ENCODE peak calls at places on chromosomes 2 and 18, in six cellular contexts. A, K, Y, N, T and W are unnamed samples.

GRCh38 chr2:152367547-152368250 is 32.7 kb downstream of the FMNL2 start:
- DNase-seq in A (no peak), K (no peak), Y (no peak), N (no peak), T (no peak), W (no peak)

GRCh38 chr2:70903641-70904340 is 31.9 kb upstream of the ATP6V1B1 start:
- DNase-seq in A (no peak), K (no peak), Y (no peak), N (no peak), T (no peak), W (no peak)

GRCh38 chr2:234797566-234798250 is 154.1 kb upstream of the SH3BP4 start:
- DNase-seq in A (no peak), K (no peak), Y (no peak), N (no peak), T (no peak), W (no peak)

GRCh38 chr2:29596584-29596983 is 324.8 kb downstream of the ALK start:
- DNase-seq in A (peak), K (no peak), Y (no peak), N (no peak), T (no peak), W (no peak)

GRCh38 chr2:133077259-133077822 is 407.3 kb upstream of the LYPD1 start:
- DNase-seq in A (no peak), K (no peak), Y (no peak), N (no peak), T (no peak), W (no peak)

GRCh38 chr2:105544591-105545377 is 145.9 kb upstream of the FHL2 start:
- DNase-seq in A (no peak), K (no peak), Y (no peak), N (no peak), T (no peak), W (no peak)

GRCh38 chr2:23452853-23453420 is 68.0 kb downstream of the KLHL29 start:
- DNase-seq in A (no peak), K (no peak), Y (no peak), N (no peak), T (peak), W (no peak)

GRCh38 chr18:10783941-10784340 is 258.1 kb downstream of the NAPG start:
- DNase-seq in A (no peak), K (no peak), Y (no peak), N (no peak), T (no peak), W (no peak)

GRCh38 chr18:73461780-73462059 is 593.9 kb upstream of the NETO1 start:
- DNase-seq in A (no peak), K (peak), Y (no peak), N (no peak), T (no peak), W (no peak)

GRCh38 chr2:133718688-133719201 is 150.5 kb upstream of the NCKAP5 start:
- DNase-seq in A (peak), K (peak), Y (no peak), N (no peak), T (no peak), W (no peak)

GRCh38 chr2:191446910-191447309 is 201.7 kb downstream of the MYO1B start:
- DNase-seq in A (no peak), K (no peak), Y (no peak), N (no peak), T (no peak), W (no peak)

GRCh38 chr2:177717831-177718618 is 325.5 kb downstream of the AGPS start:
- DNase-seq in A (no peak), K (no peak), Y (no peak), N (no peak), T (no peak), W (no peak)

GRCh38 chr2:158936978-158937377 is 31.5 kb upstream of the TANC1 start:
- DNase-seq in A (no peak), K (peak), Y (no peak), N (no peak), T (no peak), W (no peak)

GRCh38 chr2:26757873-26758789 is 6.0 kb upstream of the SLC35F6 start:
- DNase-seq in A (no peak), K (peak), Y (peak), N (peak), T (no peak), W (no peak)

GRCh38 chr2:163132850-163133249 is 294.3 kb upstream of the KCNH7 start:
- DNase-seq in A (no peak), K (no peak), Y (no peak), N (no peak), T (no peak), W (no peak)

GRCh38 chr2:190765386-190766173 is 115.0 kb upstream of the GLS start:
- DNase-seq in A (no peak), K (peak), Y (no peak), N (no peak), T (no peak), W (no peak)

GRCh38 chr2:151851761-151852160 is 23.5 kb upstream of the ARL5A start:
- DNase-seq in A (no peak), K (no peak), Y (no peak), N (no peak), T (no peak), W (no peak)

GRCh38 chr2:232833830-232834229 is 36.2 kb upstream of the SNORC start:
- DNase-seq in A (no peak), K (no peak), Y (no peak), N (no peak), T (no peak), W (no peak)

GRCh38 chr2:8298783-8299182 is 383.1 kb upstream of the ID2 start:
- DNase-seq in A (no peak), K (no peak), Y (no peak), N (no peak), T (no peak), W (no peak)

GRCh38 chr2:155431004-155431507 is 732.6 kb downstream of the KCNJ3 start:
- DNase-seq in A (no peak), K (no peak), Y (no peak), N (no peak), T (no peak), W (no peak)

GRCh38 chr2:235106874-235107639 is 155.2 kb downstream of the SH3BP4 start:
- DNase-seq in A (peak), K (peak), Y (peak), N (peak), T (no peak), W (no peak)

GRCh38 chr2:85584857-85585780 is 888 bp downstream of the VAMP5 start:
- DNase-seq in A (no peak), K (peak), Y (peak), N (no peak), T (no peak), W (no peak)

GRCh38 chr2:179991344-179991743 is 15.8 kb downstream of the CWC22 start:
- DNase-seq in A (no peak), K (no peak), Y (no peak), N (peak), T (no peak), W (no peak)
- TF ChIP-seq CTCF in A (no peak), K (peak), Y (no peak), N (no peak), T (no peak), W (no peak)

DNA sequence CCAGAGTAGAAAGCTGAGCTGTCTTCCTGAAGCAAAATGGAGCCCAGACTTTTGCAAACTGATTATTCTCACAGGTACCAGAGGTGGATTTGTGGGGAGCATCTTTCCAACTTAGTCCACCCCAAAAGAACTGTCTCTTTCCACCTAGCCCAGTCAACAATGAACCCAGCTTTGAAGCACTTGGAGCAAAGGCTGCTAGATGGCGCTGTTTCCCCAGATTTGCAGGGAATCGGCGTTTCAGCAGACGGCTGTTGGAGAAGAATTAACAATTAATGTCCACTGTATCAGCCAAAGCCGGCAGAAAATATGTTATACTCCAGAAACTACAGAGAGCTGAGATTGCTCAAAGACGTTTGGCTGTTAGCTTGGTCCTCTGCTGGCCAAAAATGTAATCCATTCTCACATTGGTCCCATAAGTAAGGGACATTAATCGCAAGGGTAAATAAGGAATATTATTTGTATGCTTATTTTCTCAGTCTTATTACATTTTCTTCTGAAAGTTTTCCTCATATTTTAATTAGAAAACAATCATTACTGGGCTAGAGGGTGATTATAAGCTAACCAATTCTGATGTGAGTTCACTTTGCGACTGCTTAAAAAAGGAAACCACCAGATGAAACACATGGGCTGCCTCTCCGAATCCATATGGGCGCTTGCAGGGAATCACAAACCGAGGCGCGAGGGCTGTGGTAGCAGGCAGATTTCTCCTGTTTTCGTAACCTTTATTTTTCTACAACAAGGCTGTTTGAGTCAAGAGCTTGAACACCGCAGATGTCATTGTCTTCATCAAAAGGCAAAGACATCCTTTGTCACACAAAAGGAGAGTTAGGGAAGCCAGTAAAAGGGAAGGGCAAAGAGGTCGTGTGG is 423.9 kb upstream of the MEX3C start:
- DNase-seq in A (peak), K (peak), Y (no peak), N (peak), T (no peak), W (no peak)
- TF ChIP-seq CTCF in A (peak), K (peak), Y (peak), N (peak), T (no peak), W (no peak)

GRCh38 chr2:529425-529824 is 147.8 kb downstream of the TMEM18 start:
- DNase-seq in A (no peak), K (peak), Y (no peak), N (no peak), T (no peak), W (no peak)
- TF ChIP-seq CTCF in A (no peak), K (peak), Y (no peak), N (no peak), T (peak), W (peak)

GRCh38 chr2:45888641-45889040 is 237.2 kb downstream of the PRKCE start:
- DNase-seq in A (no peak), K (no peak), Y (no peak), N (no peak), T (no peak), W (no peak)

GRCh38 chr2:45888167-45888566 is 236.7 kb downstream of the PRKCE start:
- DNase-seq in A (no peak), K (peak), Y (no peak), N (no peak), T (no peak), W (no peak)

GRCh38 chr2:45890094-45890646 is 238.7 kb downstream of the PRKCE start:
- DNase-seq in A (no peak), K (no peak), Y (no peak), N (no peak), T (no peak), W (no peak)

GRCh38 chr2:45889620-45890019 is 238.1 kb downstream of the PRKCE start:
- DNase-seq in A (no peak), K (no peak), Y (no peak), N (no peak), T (no peak), W (no peak)

GRCh38 chr2:45889053-45889452 is 237.6 kb downstream of the PRKCE start:
- DNase-seq in A (peak), K (no peak), Y (no peak), N (peak), T (peak), W (no peak)
- TF ChIP-seq CTCF in A (peak), K (no peak), Y (no peak), N (no peak), T (no peak), W (no peak)

GRCh38 chr2:149703281-149703680 is 115.7 kb upstream of the MMADHC start:
- DNase-seq in A (no peak), K (no peak), Y (no peak), N (no peak), T (no peak), W (no peak)

GRCh38 chr2:149701241-149701640 is 113.7 kb upstream of the MMADHC start:
- DNase-seq in A (no peak), K (no peak), Y (no peak), N (no peak), T (no peak), W (no peak)

DNA sequence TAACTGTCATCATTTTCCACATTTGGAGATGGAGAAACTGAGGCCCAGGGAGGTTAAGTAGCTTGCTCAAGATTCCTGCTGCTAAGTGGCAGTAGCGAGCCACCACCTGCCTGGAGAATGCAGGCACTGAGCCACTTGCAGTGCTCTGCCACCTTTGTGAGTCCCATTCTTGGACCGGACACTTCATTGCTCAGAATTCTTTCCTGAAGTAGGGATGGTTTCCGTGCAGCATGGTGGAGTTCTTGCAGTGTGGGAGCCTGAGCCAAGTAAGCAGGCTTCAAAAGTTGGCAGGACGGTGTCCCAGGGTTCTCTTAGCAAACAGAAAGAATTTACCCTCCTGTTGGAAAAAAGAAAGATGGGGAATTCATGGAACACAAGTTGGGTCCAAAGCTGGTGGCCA is 115.0 kb upstream of the MMADHC start:
- DNase-seq in A (no peak), K (no peak), Y (no peak), N (no peak), T (no peak), W (no peak)
- TF ChIP-seq CTCF in A (no peak), K (no peak), Y (no peak), N (no peak), T (no peak), W (no peak)

GRCh38 chr2:196331143-196331542 is 159.8 kb upstream of the STK17B start:
- DNase-seq in A (no peak), K (peak), Y (no peak), N (no peak), T (no peak), W (no peak)

GRCh38 chr2:196331816-196332215 is 160.4 kb upstream of the STK17B start:
- DNase-seq in A (no peak), K (no peak), Y (no peak), N (no peak), T (no peak), W (no peak)

GRCh38 chr2:196330645-196331044 is 159.3 kb upstream of the STK17B start:
- DNase-seq in A (no peak), K (no peak), Y (no peak), N (no peak), T (no peak), W (no peak)

GRCh38 chr2:196328088-196328680 is 156.8 kb upstream of the STK17B start:
- DNase-seq in A (no peak), K (no peak), Y (no peak), N (no peak), T (no peak), W (no peak)

GRCh38 chr2:196329959-196330358 is 158.6 kb upstream of the STK17B start:
- DNase-seq in A (no peak), K (no peak), Y (no peak), N (no peak), T (no peak), W (no peak)
- TF ChIP-seq CTCF in A (no peak), K (no peak), Y (no peak), N (no peak), T (no peak), W (no peak)

GRCh38 chr2:114543106-114543806 is 100.8 kb downstream of the DPP10 start:
- DNase-seq in A (peak), K (peak), Y (no peak), N (no peak), T (no peak), W (no peak)
- TF ChIP-seq CTCF in A (peak), K (peak), Y (no peak), N (no peak), T (no peak), W (no peak)

DNA sequence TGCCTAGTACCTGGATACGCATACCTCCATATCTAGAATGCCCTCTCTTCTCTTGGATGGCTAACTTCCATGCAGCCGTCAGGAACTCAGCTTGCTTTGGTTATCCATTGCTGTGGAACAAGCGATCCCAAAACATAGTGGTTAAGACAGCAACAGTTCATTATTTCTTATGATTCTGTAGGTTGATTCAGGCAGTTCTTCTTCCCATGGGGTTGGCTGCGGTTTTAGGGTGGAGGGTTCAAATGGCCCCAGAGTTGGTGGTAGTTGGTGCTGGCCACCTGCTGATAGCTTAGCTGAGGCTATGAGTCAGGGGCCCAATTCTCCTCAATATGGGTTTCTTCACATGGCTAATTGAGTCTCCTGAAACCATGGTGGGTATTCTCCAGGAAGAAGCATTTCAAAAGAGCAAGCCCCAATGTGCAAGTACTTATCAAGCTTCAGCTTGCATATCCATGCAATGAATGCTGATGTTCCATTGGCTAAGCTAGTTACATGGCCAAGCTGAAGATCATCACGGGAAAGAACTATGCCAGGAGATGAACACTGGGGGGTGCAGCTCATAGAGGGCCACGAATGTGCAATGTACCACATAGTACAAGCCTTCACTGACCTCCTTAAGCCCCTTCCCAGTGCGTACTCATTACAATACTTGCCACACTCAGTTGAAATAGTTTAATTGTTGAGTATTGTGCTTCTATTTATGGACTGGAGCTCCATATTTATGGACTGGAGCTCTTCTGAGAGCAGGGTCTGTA is 10.0 kb upstream of the RHOB start:
- DNase-seq in A (no peak), K (no peak), Y (no peak), N (no peak), T (no peak), W (no peak)
- TF ChIP-seq CTCF in A (no peak), K (no peak), Y (no peak), N (no peak), T (no peak), W (no peak)